ENCODE peak calls at places on chromosomes 3 and 15, in four cellular contexts. Y, F, T and A are unnamed samples.
A peak's percentile ranks its signal among the peaks of the same experiment; 100 is the strongest.

GRCh38 chr3:160400048-160400630 is 689 bp downstream of the SMC4 start:
- DNase-seq in F (peak; percentile 28), T (peak; percentile 30), Y (peak; percentile 57), A (peak; percentile 38)

GRCh38 chr3:69354948-69355347 is 30.9 kb downstream of the FRMD4B start:
- DNase-seq in Y (no peak), F (no peak), T (no peak), A (no peak)

GRCh38 chr3:146594843-146595482 is 10.2 kb downstream of the PLSCR5 start:
- DNase-seq in T (no peak), F (no peak), Y (no peak), A (no peak)

GRCh38 chr15:98403569-98403968 is 244.8 kb upstream of the IGF1R start:
- DNase-seq in F (no peak), T (no peak), Y (no peak), A (no peak)

GRCh38 chr3:116140100-116140689 is 305.1 kb downstream of the LSAMP start:
- DNase-seq in Y (no peak), T (no peak), F (no peak), A (no peak)

GRCh38 chr15:89647191-89647851 is 7.9 kb downstream of the KIF7 start:
- DNase-seq in F (peak; percentile 86), Y (peak; percentile 71), T (peak; percentile 86), A (peak; percentile 68)

GRCh38 chr15:80020731-80021130 is 38.7 kb upstream of the ZFAND6 start:
- DNase-seq in Y (no peak), F (no peak), T (no peak), A (no peak)

GRCh38 chr3:132721479-132722164 is 587 bp downstream of the NPHP3 start:
- DNase-seq in Y (peak; percentile 78), F (peak; percentile 74), T (peak; percentile 76), A (no peak)

GRCh38 chr3:109563149-109563548 is 225.8 kb upstream of the DPPA4 start:
- DNase-seq in Y (no peak), T (no peak), F (no peak), A (no peak)

GRCh38 chr15:41692049-41692448 is 31.8 kb downstream of the MGA start:
- DNase-seq in F (no peak), T (no peak), Y (no peak), A (no peak)

GRCh38 chr3:98521897-98522537 is 685 bp downstream of the CLDND1 start:
- DNase-seq in F (peak; percentile 39), Y (peak; percentile 51), T (peak; percentile 44), A (peak; percentile 51)

GRCh38 chr15:78065284-78065872 is 12.1 kb downstream of the TBC1D2B start:
- DNase-seq in F (peak; percentile 94), Y (peak; percentile 95), T (peak; percentile 64), A (no peak)

GRCh38 chr3:23669541-23670255 is 136.1 kb upstream of the UBE2E1 start:
- DNase-seq in F (no peak), T (no peak), Y (no peak), A (no peak)

GRCh38 chr15:61834076-61834697 is 226.1 kb downstream of the VPS13C start:
- DNase-seq in F (peak; percentile 88), T (peak; percentile 80), Y (peak; percentile 67), A (peak; percentile 63)

GRCh38 chr3:111534701-111535100 is 7.3 kb upstream of the CD96 start:
- DNase-seq in Y (no peak), T (no peak), F (no peak), A (no peak)

GRCh38 chr3:12334786-12335185 is 45.9 kb downstream of the PPARG start:
- DNase-seq in Y (no peak), F (no peak), T (no peak), A (no peak)

GRCh38 chr15:39207532-39208115 is 373.3 kb upstream of the THBS1 start:
- DNase-seq in T (no peak), F (no peak), Y (no peak), A (no peak)

GRCh38 chr3:44835684-44836083 is 26.0 kb upstream of the TMEM42 start:
- DNase-seq in Y (no peak), T (no peak), F (no peak), A (no peak)

GRCh38 chr3:44058022-44058867 is 183.4 kb upstream of the TOPAZ1 start:
- DNase-seq in Y (no peak), F (no peak), T (no peak), A (no peak)

GRCh38 chr3:107739227-107739626 is 216.5 kb downstream of the BBX start:
- DNase-seq in T (no peak), F (no peak), Y (no peak), A (no peak)

GRCh38 chr3:56851966-56852884 is 50.5 kb upstream of the ARHGEF3 start:
- DNase-seq in Y (peak; percentile 38), F (no peak), T (no peak), A (no peak)

GRCh38 chr15:67967871-67968423 is 86.2 kb upstream of the PIAS1 start:
- DNase-seq in F (peak; percentile 76), Y (peak; percentile 75), T (peak; percentile 72), A (no peak)

GRCh38 chr3:171451915-171452707 is 8.1 kb downstream of the TNIK start:
- DNase-seq in F (no peak), Y (no peak), T (no peak), A (no peak)

GRCh38 chr3:171455603-171456550 is 4.3 kb downstream of the TNIK start:
- DNase-seq in T (peak; percentile 57), F (no peak), Y (peak; percentile 39), A (no peak)

GRCh38 chr3:171456765-171457164 is 3.4 kb downstream of the TNIK start:
- DNase-seq in T (no peak), F (no peak), Y (no peak), A (no peak)

GRCh38 chr3:171453175-171453868 is 6.9 kb downstream of the TNIK start:
- DNase-seq in Y (no peak), F (no peak), T (no peak), A (no peak)

GRCh38 chr3:171454026-171454425 is 6.2 kb downstream of the TNIK start:
- DNase-seq in T (no peak), F (no peak), Y (no peak), A (no peak)
- TF ChIP-seq CTCF in T (no peak), F (no peak), Y (no peak), A (no peak)

DNA sequence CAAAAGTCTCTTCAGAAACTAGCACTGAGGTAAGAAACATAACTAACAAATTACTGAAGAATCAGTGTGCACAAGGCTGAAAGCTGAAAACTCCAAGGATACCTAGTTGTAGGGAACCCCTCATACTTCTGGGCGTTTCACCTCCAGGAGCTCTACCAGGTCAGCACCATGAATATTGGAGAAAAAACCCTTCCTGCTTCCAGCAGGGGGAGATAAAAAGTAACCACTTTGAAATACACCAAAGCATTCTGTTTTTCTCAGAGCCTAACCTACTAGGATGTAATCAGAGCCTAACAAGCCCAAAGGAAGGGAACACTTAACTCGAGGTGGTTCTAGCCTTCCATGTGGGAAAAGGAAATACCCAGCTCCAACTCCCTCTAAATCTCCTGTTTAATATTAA is 175.8 kb upstream of the MME start:
- DNase-seq in F (no peak), Y (no peak), T (no peak), A (no peak)
- TF ChIP-seq CTCF in F (no peak), Y (no peak), T (no peak), A (no peak)

GRCh38 chr15:65945616-65946015 is 76.3 kb downstream of the RAB11A start:
- DNase-seq in F (no peak), T (no peak), Y (no peak), A (no peak)
- TF ChIP-seq CTCF in F (no peak), T (no peak), Y (no peak), A (no peak)

DNA sequence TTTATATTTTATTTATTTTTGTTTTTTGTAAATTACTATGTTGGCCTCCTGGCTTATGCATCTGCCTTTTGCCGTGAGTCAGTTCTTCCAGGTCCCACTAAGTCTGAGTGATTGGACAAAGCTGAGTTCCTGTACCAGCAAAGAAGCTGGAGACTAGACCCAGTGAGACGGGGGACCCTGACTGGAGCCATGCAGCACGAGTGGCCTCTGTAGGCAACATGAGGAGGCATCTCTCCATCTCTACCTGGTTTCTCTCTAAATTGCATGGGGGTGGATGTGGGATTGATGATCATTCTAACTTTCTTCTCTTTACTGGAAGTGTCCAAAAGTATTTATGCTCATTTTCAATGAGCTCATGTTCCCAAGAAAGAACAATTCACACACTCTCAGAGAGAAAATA is 155.3 kb upstream of the MRPL3 start:
- DNase-seq in T (no peak), F (no peak), Y (no peak), A (no peak)
- TF ChIP-seq CTCF in T (no peak), F (no peak), Y (no peak), A (no peak)

GRCh38 chr3:153165211-153165815 is 3.3 kb downstream of the RAP2B start:
- DNase-seq in Y (no peak), T (no peak), F (no peak), A (no peak)
- TF ChIP-seq CTCF in Y (no peak), T (no peak), F (no peak), A (peak; percentile 69)